ENCODE peak calls at places on chromosomes 16 and 17, in seven cellular contexts. E is right cardiac atrium; D is activated gamma-delta T cell treated with Interleukin-2 at 50 U/mL for 16 hours; H is COR-L47; K is ELF-1; O is stimulated activated CD4-positive, alpha-beta T cell treated with anti-CD3 and anti-CD28 coated beads, Interleukin-4, amount 100 ng/mL, for 4 hours; Y is NCI-H748 treated with DMSO at 0.1 percent for 48 hours. Q is an unnamed sample.
A peak's percentile ranks its signal among the peaks of the same experiment; 100 is the strongest.

GRCh38 chr16:15976929-15977637 is 27.7 kb downstream of the ABCC1 start:
- DNase-seq in E (peak; percentile 64), D (no peak), H (no peak), K (no peak), O (no peak), Y (no peak), Q (no peak)

GRCh38 chr17:65953316-65954147 is 238.4 kb downstream of the CEP112 start:
- DNase-seq in E (no peak), D (no peak), H (peak; percentile 1), K (peak; percentile 87), O (no peak), Y (no peak), Q (no peak)

GRCh38 chr17:47311420-47311819 is 12.3 kb upstream of the EFCAB13 start:
- DNase-seq in E (no peak), D (no peak), H (no peak), K (no peak), O (no peak), Y (no peak), Q (no peak)

GRCh38 chr16:85891033-85891775 is 7.8 kb upstream of the IRF8 start:
- DNase-seq in E (no peak), D (no peak), H (no peak), K (peak; percentile 29), O (no peak), Y (no peak), Q (peak; percentile 35)

GRCh38 chr16:85433477-85433876 is 179.6 kb upstream of the GSE1 start:
- DNase-seq in E (no peak), D (no peak), H (no peak), K (no peak), O (no peak), Y (no peak), Q (no peak)

GRCh38 chr16:56675685-56676210 is 6.1 kb downstream of the MT1H start:
- DNase-seq in E (no peak), D (peak; percentile 33), H (no peak), K (peak; percentile 37), O (peak; percentile 51), Y (no peak), Q (no peak)

GRCh38 chr17:19712436-19713004 is 3.9 kb downstream of the SLC47A2 start:
- DNase-seq in E (no peak), D (no peak), H (no peak), K (no peak), O (no peak), Y (no peak), Q (no peak)

GRCh38 chr17:29376667-29377268 is 13.4 kb upstream of the TAOK1 start:
- DNase-seq in E (peak; percentile 68), D (no peak), H (no peak), K (peak; percentile 42), O (no peak), Y (no peak), Q (no peak)

GRCh38 chr17:67837965-67838364 is 12.7 kb downstream of the BPTF start:
- DNase-seq in E (no peak), D (no peak), H (no peak), K (no peak), O (no peak), Y (no peak), Q (no peak)

GRCh38 chr16:77574867-77575619 is 140.2 kb upstream of the ADAMTS18 start:
- DNase-seq in E (peak; percentile 76), D (no peak), H (no peak), K (no peak), O (no peak), Y (no peak), Q (no peak)

GRCh38 chr16:68370921-68371651 is 60.3 kb downstream of the PRMT7 start:
- DNase-seq in E (peak; percentile 48), D (peak; percentile 74), H (no peak), K (no peak), O (peak; percentile 17), Y (no peak), Q (no peak)

GRCh38 chr17:8057691-8058114 is 18.8 kb downstream of the ALOX15B start:
- DNase-seq in E (peak; percentile 60), D (peak; percentile 38), H (peak; percentile 61), K (peak; percentile 77), O (peak; percentile 36), Y (peak; percentile 92), Q (peak; percentile 89)

GRCh38 chr16:17515421-17516210 is 44.9 kb upstream of the XYLT1 start:
- DNase-seq in E (no peak), D (no peak), H (no peak), K (no peak), O (no peak), Y (no peak), Q (no peak)

GRCh38 chr17:49624896-49625295 is 49.2 kb downstream of the NXPH3 start:
- DNase-seq in E (no peak), D (no peak), H (no peak), K (no peak), O (no peak), Y (no peak), Q (no peak)

GRCh38 chr16:50797456-50797855 is 55.6 kb downstream of the CYLD start:
- DNase-seq in E (no peak), D (no peak), H (no peak), K (no peak), O (no peak), Y (no peak), Q (no peak)

GRCh38 chr17:43360376-43360738 is 38.4 kb upstream of the ARL4D start:
- DNase-seq in E (no peak), D (peak; percentile 60), H (peak; percentile 34), K (no peak), O (peak; percentile 85), Y (no peak), Q (peak; percentile 62)

GRCh38 chr16:884232-884631 is 83.7 kb upstream of the GNG13 start:
- DNase-seq in E (no peak), D (no peak), H (no peak), K (no peak), O (no peak), Y (no peak), Q (no peak)

GRCh38 chr17:18129041-18129502 is 20.5 kb downstream of the MYO15A start:
- DNase-seq in E (peak; percentile 19), D (no peak), H (no peak), K (no peak), O (no peak), Y (no peak), Q (no peak)

GRCh38 chr16:29321585-29321984 is 84.9 kb downstream of the NPIPB11 start:
- DNase-seq in E (no peak), D (no peak), H (no peak), K (peak; percentile 69), O (no peak), Y (no peak), Q (no peak)

GRCh38 chr16:80273635-80274538 is 266.9 kb upstream of the DYNLRB2 start:
- DNase-seq in E (no peak), D (no peak), H (no peak), K (no peak), O (no peak), Y (no peak), Q (no peak)

GRCh38 chr17:9258115-9259020 is 237.1 kb downstream of the NTN1 start:
- DNase-seq in E (no peak), D (no peak), H (no peak), K (peak; percentile 67), O (no peak), Y (no peak), Q (peak; percentile 73)

GRCh38 chr16:82605863-82606620 is 20.7 kb upstream of the CDH13 start:
- DNase-seq in E (no peak), D (no peak), H (no peak), K (peak; percentile 83), O (no peak), Y (no peak), Q (no peak)